ENCODE peak calls at places on chromosomes 2 and 18, in six cellular contexts. One of them, this sample, is unnamed.

GRCh38 chr2:231680992-231681852 is 27.1 kb upstream of the PTMA start:
- DNase-seq in colonic mucosa: peak
- DNase-seq in fibroblast of lung: peak
- DNase-seq in IMR-90: peak
- DNase-seq in CD8-positive, alpha-beta memory T cell: no peak
- DNase-seq in adrenal gland: peak
- DNase-seq in this sample: no peak

GRCh38 chr2:163405298-163405697 is 330.5 kb downstream of the FIGN start:
- DNase-seq in fibroblast of lung: no peak
- DNase-seq in CD8-positive, alpha-beta memory T cell: no peak
- DNase-seq in adrenal gland: no peak
- DNase-seq in IMR-90: no peak
- DNase-seq in colonic mucosa: no peak
- DNase-seq in this sample: no peak

GRCh38 chr2:148666555-148666954 is 22.0 kb downstream of the EPC2 start:
- DNase-seq in fibroblast of lung: no peak
- DNase-seq in adrenal gland: no peak
- DNase-seq in IMR-90: no peak
- DNase-seq in colonic mucosa: no peak
- DNase-seq in CD8-positive, alpha-beta memory T cell: no peak
- DNase-seq in this sample: no peak

GRCh38 chr2:23541453-23542334 is 156.7 kb downstream of the KLHL29 start:
- DNase-seq in IMR-90: no peak
- DNase-seq in colonic mucosa: no peak
- DNase-seq in adrenal gland: peak
- DNase-seq in CD8-positive, alpha-beta memory T cell: no peak
- DNase-seq in fibroblast of lung: no peak
- DNase-seq in this sample: no peak

GRCh38 chr2:33068261-33068660 is 121.5 kb downstream of the LTBP1 start:
- DNase-seq in CD8-positive, alpha-beta memory T cell: no peak
- DNase-seq in colonic mucosa: no peak
- DNase-seq in IMR-90: peak
- DNase-seq in fibroblast of lung: peak
- DNase-seq in adrenal gland: no peak
- DNase-seq in this sample: no peak

GRCh38 chr2:240387669-240388358 is 47.6 kb upstream of the GPC1 start:
- DNase-seq in IMR-90: peak
- DNase-seq in CD8-positive, alpha-beta memory T cell: peak
- DNase-seq in adrenal gland: peak
- DNase-seq in colonic mucosa: peak
- DNase-seq in fibroblast of lung: peak
- DNase-seq in this sample: no peak

GRCh38 chr18:58512648-58513338 is 116.1 kb downstream of the ALPK2 start:
- DNase-seq in adrenal gland: no peak
- DNase-seq in IMR-90: no peak
- DNase-seq in fibroblast of lung: no peak
- DNase-seq in colonic mucosa: no peak
- DNase-seq in CD8-positive, alpha-beta memory T cell: no peak
- DNase-seq in this sample: no peak

GRCh38 chr2:128941676-128942075 is 623.0 kb upstream of the HS6ST1 start:
- DNase-seq in colonic mucosa: no peak
- DNase-seq in CD8-positive, alpha-beta memory T cell: no peak
- DNase-seq in IMR-90: no peak
- DNase-seq in adrenal gland: no peak
- DNase-seq in fibroblast of lung: no peak
- DNase-seq in this sample: no peak

GRCh38 chr2:215293879-215294278 is 18.0 kb upstream of the ATIC start:
- DNase-seq in fibroblast of lung: no peak
- DNase-seq in IMR-90: no peak
- DNase-seq in adrenal gland: no peak
- DNase-seq in CD8-positive, alpha-beta memory T cell: no peak
- DNase-seq in colonic mucosa: no peak
- DNase-seq in this sample: no peak

GRCh38 chr2:215301994-215302393 is 9.9 kb upstream of the ATIC start:
- DNase-seq in CD8-positive, alpha-beta memory T cell: no peak
- DNase-seq in colonic mucosa: no peak
- DNase-seq in adrenal gland: no peak
- DNase-seq in fibroblast of lung: no peak
- DNase-seq in IMR-90: no peak
- DNase-seq in this sample: no peak

DNA sequence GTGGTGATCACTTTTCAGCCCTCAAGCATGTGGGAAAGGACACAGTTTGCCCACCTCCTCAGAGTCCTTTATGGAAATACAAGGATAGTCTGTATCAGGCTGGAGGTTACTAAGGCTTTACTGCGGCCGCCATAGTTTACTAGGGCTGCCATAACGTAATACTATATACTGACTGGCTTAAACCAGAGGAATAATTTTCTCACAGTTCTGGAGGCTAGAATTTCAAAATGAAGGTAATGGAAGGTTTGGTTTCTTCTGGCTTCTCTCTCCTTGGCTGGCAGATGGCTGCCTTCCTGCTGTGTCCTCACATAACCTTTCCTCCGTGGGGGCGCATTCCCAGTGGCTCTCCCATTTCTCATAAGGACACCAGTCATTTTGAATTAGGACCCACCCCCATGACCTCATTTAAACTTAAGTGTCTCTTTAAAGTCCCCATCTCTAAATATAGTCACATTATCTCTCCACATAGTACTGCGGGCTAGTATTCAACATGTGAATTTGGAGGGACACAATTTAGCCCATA is 12.5 kb upstream of the ATIC start:
- DNase-seq in fibroblast of lung: no peak
- DNase-seq in IMR-90: no peak
- DNase-seq in colonic mucosa: no peak
- DNase-seq in adrenal gland: no peak
- DNase-seq in CD8-positive, alpha-beta memory T cell: no peak
- DNase-seq in this sample: no peak
- H3K27ac ChIP-seq in fibroblast of lung: no peak
- H3K27ac ChIP-seq in IMR-90: no peak
- H3K27ac ChIP-seq in colonic mucosa: no peak
- H3K27ac ChIP-seq in adrenal gland: no peak
- H3K27ac ChIP-seq in CD8-positive, alpha-beta memory T cell: no peak
- H3K27ac ChIP-seq in this sample: no peak

DNA sequence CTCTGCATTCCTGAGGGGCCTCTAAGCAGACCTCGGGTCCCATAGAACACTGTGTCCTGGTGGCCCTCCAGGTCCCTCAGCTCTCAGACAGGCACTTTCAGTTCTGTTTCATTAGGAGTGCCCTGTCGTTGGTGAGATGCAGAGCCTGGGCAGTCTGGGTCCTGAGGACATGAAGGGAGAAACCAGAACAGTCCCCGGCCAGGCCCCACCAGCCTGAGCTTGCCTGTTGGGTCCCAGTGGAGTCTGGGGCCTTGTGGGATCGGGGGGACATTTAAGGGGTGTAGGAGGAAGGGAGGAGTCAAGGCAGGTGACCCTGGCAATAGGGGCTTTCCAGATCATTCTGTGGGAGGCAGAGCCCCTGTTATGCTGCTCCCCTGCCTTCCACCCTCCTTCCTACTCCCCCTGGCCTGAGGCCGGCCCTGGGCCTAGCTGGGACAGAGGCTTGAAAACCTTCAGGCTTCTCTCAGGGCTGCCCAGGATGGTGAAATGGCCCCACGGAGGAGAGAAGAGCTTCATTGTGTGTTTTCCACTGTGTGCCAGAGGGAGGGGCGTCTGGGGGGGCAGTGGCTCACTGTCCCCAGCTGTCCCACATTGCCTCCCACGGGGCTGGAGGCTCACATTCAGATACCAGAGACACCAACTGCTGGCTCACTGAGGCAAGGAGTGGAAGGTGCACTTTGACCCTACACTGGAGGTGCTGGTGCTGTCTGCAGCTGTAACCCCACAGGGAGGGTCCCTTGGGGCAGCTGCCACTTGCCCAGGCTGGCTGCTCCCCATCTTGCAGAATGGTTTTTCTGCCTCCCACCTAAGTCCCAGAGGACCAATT is 26.6 kb upstream of the CATIP start:
- DNase-seq in colonic mucosa: no peak
- DNase-seq in CD8-positive, alpha-beta memory T cell: no peak
- DNase-seq in IMR-90: no peak
- DNase-seq in adrenal gland: no peak
- DNase-seq in fibroblast of lung: no peak
- DNase-seq in this sample: no peak
- H3K27ac ChIP-seq in colonic mucosa: no peak
- H3K27ac ChIP-seq in CD8-positive, alpha-beta memory T cell: no peak
- H3K27ac ChIP-seq in IMR-90: no peak
- H3K27ac ChIP-seq in adrenal gland: no peak
- H3K27ac ChIP-seq in fibroblast of lung: no peak
- H3K27ac ChIP-seq in this sample: no peak

DNA sequence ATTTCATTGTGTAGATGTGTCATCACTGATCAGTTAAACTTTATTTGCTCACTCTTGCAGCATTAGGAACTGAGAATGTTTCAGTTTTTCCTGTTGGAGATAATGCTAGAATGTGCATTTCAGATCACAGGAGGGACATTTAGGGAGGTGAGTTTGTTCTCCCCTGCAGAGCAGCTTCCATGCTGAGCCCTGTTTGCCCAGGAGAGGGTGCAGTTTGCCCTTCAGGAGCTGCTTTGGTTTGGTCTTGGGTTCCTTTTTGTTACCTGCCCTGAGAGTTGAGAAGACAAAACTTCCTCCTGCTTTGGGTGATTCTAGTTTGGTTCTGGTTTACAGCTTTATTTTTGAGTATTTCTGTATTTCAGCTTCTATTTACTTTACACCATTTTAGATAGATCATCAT is 49.9 kb downstream of the DGKD start:
- DNase-seq in adrenal gland: no peak
- DNase-seq in IMR-90: peak
- DNase-seq in colonic mucosa: peak
- DNase-seq in fibroblast of lung: peak
- DNase-seq in CD8-positive, alpha-beta memory T cell: peak
- DNase-seq in this sample: no peak
- H3K27ac ChIP-seq in adrenal gland: no peak
- H3K27ac ChIP-seq in IMR-90: no peak
- H3K27ac ChIP-seq in colonic mucosa: peak
- H3K27ac ChIP-seq in fibroblast of lung: no peak
- H3K27ac ChIP-seq in CD8-positive, alpha-beta memory T cell: no peak
- H3K27ac ChIP-seq in this sample: no peak

DNA sequence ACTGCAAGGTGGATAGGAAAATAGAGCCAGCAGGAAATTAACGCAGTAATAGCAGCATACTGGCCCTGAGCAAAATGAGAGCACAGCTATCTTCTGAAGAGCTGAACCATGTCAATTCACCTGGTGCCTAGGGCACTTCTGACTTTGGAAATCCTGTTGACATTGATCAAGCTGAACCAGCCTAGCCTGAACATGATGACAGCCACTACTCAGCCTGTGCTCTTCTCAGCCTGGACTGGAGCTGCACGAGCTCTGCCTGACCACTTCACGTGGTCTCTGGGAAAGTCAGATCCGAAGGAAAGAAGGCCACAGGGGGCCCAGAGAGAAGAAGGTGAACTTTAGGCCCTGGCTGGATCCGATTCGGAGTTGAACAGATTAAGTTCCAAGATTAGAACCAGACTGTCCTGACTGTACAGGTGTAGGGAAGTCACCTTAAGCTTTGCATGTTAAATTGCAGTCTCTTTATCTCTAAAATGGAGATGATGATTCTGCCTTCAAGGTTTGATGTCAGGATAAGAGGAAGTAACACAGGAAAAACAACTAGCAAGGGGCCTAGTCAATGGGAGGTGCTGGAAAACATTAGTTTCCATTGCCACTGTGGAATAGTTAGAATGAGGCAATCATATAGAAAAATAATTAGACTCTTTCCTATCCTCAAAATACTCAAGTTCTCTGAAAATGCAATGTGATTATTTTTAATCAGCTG is 422.1 kb downstream of the LPIN1 start:
- DNase-seq in adrenal gland: no peak
- DNase-seq in IMR-90: no peak
- DNase-seq in CD8-positive, alpha-beta memory T cell: no peak
- DNase-seq in colonic mucosa: no peak
- DNase-seq in fibroblast of lung: no peak
- DNase-seq in this sample: no peak
- H3K27ac ChIP-seq in adrenal gland: no peak
- H3K27ac ChIP-seq in IMR-90: peak
- H3K27ac ChIP-seq in CD8-positive, alpha-beta memory T cell: no peak
- H3K27ac ChIP-seq in colonic mucosa: peak
- H3K27ac ChIP-seq in fibroblast of lung: peak
- H3K27ac ChIP-seq in this sample: peak

DNA sequence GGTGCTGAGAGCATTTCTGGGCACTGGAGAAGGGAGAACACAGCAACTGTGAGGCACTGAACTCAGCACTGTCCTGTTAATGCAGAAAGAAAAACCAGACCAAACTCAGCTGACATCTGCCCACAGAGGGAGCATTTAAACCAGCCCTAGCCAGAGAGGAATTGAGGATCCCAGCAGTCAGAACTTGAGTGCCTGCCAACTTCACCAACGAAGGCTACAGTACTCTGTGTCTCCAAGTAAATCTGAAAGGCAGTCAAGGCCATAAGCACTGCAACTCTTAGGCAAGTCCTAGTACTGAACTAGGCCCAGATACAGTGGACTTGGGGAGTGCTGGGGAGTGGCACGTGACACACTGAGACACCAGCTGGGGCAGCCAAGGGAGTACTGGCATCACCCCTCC is 176.2 kb upstream of the ZC3H15 start:
- DNase-seq in adrenal gland: peak
- DNase-seq in IMR-90: peak
- DNase-seq in colonic mucosa: no peak
- DNase-seq in CD8-positive, alpha-beta memory T cell: no peak
- DNase-seq in fibroblast of lung: peak
- DNase-seq in this sample: no peak
- H3K27ac ChIP-seq in adrenal gland: no peak
- H3K27ac ChIP-seq in IMR-90: no peak
- H3K27ac ChIP-seq in colonic mucosa: no peak
- H3K27ac ChIP-seq in CD8-positive, alpha-beta memory T cell: no peak
- H3K27ac ChIP-seq in fibroblast of lung: no peak
- H3K27ac ChIP-seq in this sample: no peak

This sample was measured in epithelial cell of prostate.